ENCODE peak calls at places on chromosome 22, in seven cellular contexts. P is H1, B is K562, W is GM12878, U is GM12892, L is SK-N-SH, A is HepG2. M is an unnamed sample.

GRCh38 chr22:37680191-37680851 is 4.9 kb downstream of the LGALS1 start:
- DNase-seq in P (no peak), B (no peak), W (no peak), U (no peak), L (no peak), A (no peak), M (no peak)

GRCh38 chr22:24178502-24179440 is 2.5 kb upstream of the SUSD2 start:
- DNase-seq in P (no peak), B (no peak), W (no peak), U (no peak), L (peak), A (no peak), M (no peak)

GRCh38 chr22:19848298-19849224 is 6.1 kb downstream of the GNB1L start:
- DNase-seq in P (no peak), B (peak), W (no peak), U (no peak), L (no peak), A (no peak), M (no peak)

GRCh38 chr22:20151276-20151588 is 377 bp upstream of the CCDC188 start:
- DNase-seq in P (no peak), B (no peak), W (no peak), U (no peak), L (no peak), A (no peak), M (no peak)

GRCh38 chr22:28381427-28382167 is 298.0 kb downstream of the TTC28 start:
- DNase-seq in P (no peak), B (no peak), W (no peak), U (no peak), L (no peak), A (no peak), M (no peak)

GRCh38 chr22:16824718-16825687 is at the start of gene XKR3:
- DNase-seq in P (no peak), B (no peak), W (peak), U (no peak), L (no peak), A (no peak), M (no peak)

GRCh38 chr22:42912049-42912448 is 55.0 kb upstream of the ARFGAP3 start:
- DNase-seq in P (no peak), B (no peak), W (no peak), U (no peak), L (no peak), A (no peak), M (no peak)

GRCh38 chr22:42321908-42322561 is 51.6 kb upstream of the TCF20 start:
- DNase-seq in P (no peak), B (no peak), W (no peak), U (no peak), L (no peak), A (no peak), M (no peak)

GRCh38 chr22:24319451-24319850 is 48.8 kb downstream of the SPECC1L start:
- DNase-seq in P (no peak), B (no peak), W (no peak), U (no peak), L (no peak), A (no peak), M (no peak)

GRCh38 chr22:24968066-24968561 is 15.6 kb downstream of the KIAA1671 start:
- DNase-seq in P (peak), B (no peak), W (no peak), U (no peak), L (no peak), A (no peak), M (no peak)

GRCh38 chr22:35368386-35368785 is 12.5 kb upstream of the HMOX1 start:
- DNase-seq in P (no peak), B (no peak), W (no peak), U (no peak), L (no peak), A (no peak), M (no peak)

GRCh38 chr22:45709866-45710265 is 38.2 kb downstream of the ATXN10 start:
- DNase-seq in P (no peak), B (no peak), W (no peak), U (no peak), L (no peak), A (no peak), M (no peak)

GRCh38 chr22:39078329-39078728 is 1.3 kb downstream of the APOBEC3G start:
- DNase-seq in P (no peak), B (no peak), W (no peak), U (no peak), L (no peak), A (no peak), M (no peak)

GRCh38 chr22:40525250-40525884 is 111.2 kb downstream of the MRTFA start:
- DNase-seq in P (no peak), B (peak), W (no peak), U (no peak), L (no peak), A (peak), M (no peak)

GRCh38 chr22:41488596-41489385 is 19.9 kb downstream of the ACO2 start:
- DNase-seq in P (no peak), B (no peak), W (no peak), U (no peak), L (no peak), A (no peak), M (no peak)

GRCh38 chr22:26756675-26757293 is 99.4 kb downstream of the MIAT start:
- DNase-seq in P (no peak), B (peak), W (no peak), U (peak), L (peak), A (no peak), M (peak)

GRCh38 chr22:26409705-26410376 is 19.2 kb upstream of the ASPHD2 start:
- DNase-seq in P (no peak), B (no peak), W (no peak), U (no peak), L (no peak), A (no peak), M (no peak)

GRCh38 chr22:29108137-29108536 is 35.3 kb downstream of the KREMEN1 start:
- DNase-seq in P (no peak), B (no peak), W (no peak), U (no peak), L (no peak), A (no peak), M (no peak)

GRCh38 chr22:18057568-18058209 is 20.1 kb upstream of the PEX26 start:
- DNase-seq in P (no peak), B (peak), W (peak), U (no peak), L (no peak), A (peak), M (no peak)

GRCh38 chr22:41487037-41487963 is 18.4 kb downstream of the ACO2 start:
- DNase-seq in P (no peak), B (no peak), W (no peak), U (no peak), L (no peak), A (no peak), M (no peak)

GRCh38 chr22:35288116-35288515 is 11.6 kb upstream of the TOM1 start:
- DNase-seq in P (no peak), B (no peak), W (no peak), U (no peak), L (no peak), A (no peak), M (no peak)

GRCh38 chr22:24430431-24431308 is 3.3 kb downstream of the ADORA2A start:
- DNase-seq in P (no peak), B (no peak), W (no peak), U (no peak), L (no peak), A (no peak), M (no peak)

GRCh38 chr22:29879738-29880137 is 3.2 kb upstream of the MTMR3 start:
- DNase-seq in P (no peak), B (peak), W (no peak), U (no peak), L (peak), A (no peak), M (no peak)

GRCh38 chr22:30170126-30170525 is 76.4 kb downstream of the LIF start:
- DNase-seq in P (no peak), B (no peak), W (no peak), U (no peak), L (no peak), A (no peak), M (no peak)

GRCh38 chr22:40660725-40661124 is 18.6 kb upstream of the MCHR1 start:
- DNase-seq in P (no peak), B (no peak), W (no peak), U (no peak), L (no peak), A (no peak), M (no peak)

GRCh38 chr22:35523167-35523928 is 17.3 kb upstream of the RASD2 start:
- DNase-seq in P (no peak), B (no peak), W (no peak), U (no peak), L (no peak), A (no peak), M (no peak)

GRCh38 chr22:37241351-37242142 is 2.5 kb downstream of the RAC2 start:
- DNase-seq in P (no peak), B (no peak), W (no peak), U (no peak), L (peak), A (no peak), M (no peak)

GRCh38 chr22:31088233-31088986 is 7.3 kb downstream of the SMTN start:
- DNase-seq in P (no peak), B (no peak), W (no peak), U (peak), L (peak), A (no peak), M (no peak)

GRCh38 chr22:19723990-19724827 is 870 bp downstream of the GP1BB start:
- DNase-seq in P (no peak), B (peak), W (no peak), U (no peak), L (no peak), A (peak), M (peak)

GRCh38 chr22:31451709-31452571 is 37.7 kb downstream of the EIF4ENIF1 start:
- DNase-seq in P (no peak), B (peak), W (peak), U (no peak), L (peak), A (peak), M (no peak)

DNA sequence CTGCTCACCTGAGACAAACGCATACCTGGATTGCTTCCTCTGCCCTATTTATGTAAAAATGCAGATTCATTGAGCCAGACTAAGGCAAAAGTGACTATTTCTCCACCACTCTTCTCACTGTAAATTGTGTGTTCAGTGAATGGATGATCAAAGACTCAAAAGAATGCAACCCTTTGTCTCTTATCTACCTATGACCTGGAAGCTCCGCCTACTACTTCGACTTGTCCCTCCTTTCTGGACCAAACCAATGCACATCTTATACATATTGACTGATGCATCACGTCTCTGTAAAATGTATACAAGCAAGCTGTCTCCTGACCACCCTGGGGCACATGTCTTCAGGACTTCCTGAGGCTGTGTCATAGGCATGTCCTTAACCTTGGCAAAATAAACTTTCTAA is 418.0 kb upstream of the SYN3 start:
- DNase-seq in P (no peak), B (no peak), W (no peak), U (no peak), L (no peak), A (peak), M (no peak)
- TF ChIP-seq TAF1 in P (no peak), B (no peak), W (no peak), U (no peak), L (no peak), A (no peak), M (no peak)

GRCh38 chr22:44599084-44599483 is 101.1 kb upstream of the RTL6 start:
- DNase-seq in P (no peak), B (no peak), W (no peak), U (no peak), L (no peak), A (no peak), M (no peak)
- TF ChIP-seq TAF1 in P (no peak), B (no peak), W (no peak), U (no peak), L (no peak), A (no peak), M (no peak)

GRCh38 chr22:23075050-23075449 is 4.7 kb downstream of the GNAZ start:
- DNase-seq in P (no peak), B (no peak), W (no peak), U (no peak), L (no peak), A (no peak), M (no peak)
- TF ChIP-seq TAF1 in P (no peak), B (no peak), W (no peak), U (no peak), L (no peak), A (no peak), M (no peak)

DNA sequence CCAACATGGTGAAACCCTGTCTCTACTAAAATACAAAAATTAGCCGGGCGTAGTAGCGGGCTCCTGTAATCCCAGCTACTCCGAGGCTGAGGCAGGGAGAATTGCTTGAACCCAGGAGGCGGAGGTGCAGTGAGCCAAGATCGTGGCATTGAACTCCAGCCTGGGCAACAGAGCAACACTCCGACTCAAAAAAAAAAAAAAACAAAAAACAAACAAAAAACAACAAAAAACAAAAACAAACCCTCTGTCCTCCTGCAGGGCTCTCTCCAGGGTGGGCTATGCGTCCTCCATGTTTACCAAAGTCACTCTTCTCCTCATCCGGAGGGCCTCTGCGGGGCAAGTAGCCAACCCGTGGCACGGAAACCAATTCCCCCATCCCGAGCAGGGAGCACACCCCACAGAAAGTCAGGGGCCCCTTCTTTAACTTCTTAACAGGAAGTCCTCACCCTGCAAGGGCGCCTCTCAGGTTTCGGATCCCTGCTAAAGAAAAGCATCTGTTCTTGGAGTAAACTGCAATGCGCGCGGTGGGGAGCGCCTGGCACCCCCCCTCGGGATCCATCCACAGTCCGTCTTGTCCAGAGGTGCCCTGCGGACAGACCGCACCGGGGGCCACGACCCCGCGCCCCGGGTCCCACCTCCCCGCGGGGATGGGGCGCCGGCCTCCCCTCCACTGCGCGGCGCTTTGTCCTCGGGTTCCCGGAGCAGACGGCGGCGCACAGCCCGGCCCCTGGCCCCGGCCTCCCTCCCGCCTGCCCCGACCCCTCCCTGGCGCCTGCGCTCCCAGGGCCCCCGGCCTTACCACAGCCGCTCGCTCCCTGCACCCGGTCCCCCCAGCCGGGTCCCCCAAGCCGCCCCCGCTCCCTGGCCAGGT is 712 bp downstream of the CERK start:
- DNase-seq in P (no peak), B (peak), W (no peak), U (peak), L (no peak), A (no peak), M (peak)
- TF ChIP-seq TAF1 in P (peak), B (no peak), W (no peak), U (no peak), L (peak), A (no peak), M (no peak)